ENCODE peak calls at places on chromosomes 4 and X, in eight cellular contexts. A is heart left ventricle, D is sigmoid colon, K is endothelial cell of umbilical vein, H is ovary, C is thyroid gland, Y is uterus, P is adrenal gland. Q is an unnamed sample.

GRCh38 chrX:123256378-123256777 is 72.3 kb downstream of the GRIA3 start:
- DNase-seq in A (no peak), D (no peak), K (no peak), H (no peak), C (no peak), Y (no peak), P (no peak), Q (no peak)

GRCh38 chr4:110671679-110672078 is 48.8 kb upstream of the PITX2 start:
- DNase-seq in A (no peak), D (no peak), K (no peak), H (no peak), C (no peak), Y (no peak), P (no peak), Q (no peak)

GRCh38 chrX:124829930-124830329 is 483.6 kb downstream of the SH2D1A start:
- DNase-seq in A (no peak), D (no peak), K (no peak), H (no peak), C (no peak), Y (no peak), P (no peak), Q (no peak)

GRCh38 chr4:168264903-168265302 is 53.6 kb downstream of the DDX60 start:
- DNase-seq in A (no peak), D (no peak), K (no peak), H (no peak), C (peak; percentile 52), Y (no peak), P (peak; percentile 60), Q (peak; percentile 63)

GRCh38 chrX:33339219-33339618 is 127.9 kb upstream of the DMD start:
- DNase-seq in A (no peak), D (no peak), K (no peak), H (no peak), C (no peak), Y (no peak), P (no peak), Q (no peak)

GRCh38 chr4:141329174-141329569 is 108.5 kb downstream of the ZNF330 start:
- DNase-seq in A (no peak), D (no peak), K (no peak), H (no peak), C (no peak), Y (no peak), P (no peak), Q (no peak)

GRCh38 chrX:73977542-73978169 is 326.3 kb upstream of the ZCCHC13 start:
- DNase-seq in A (no peak), D (no peak), K (no peak), H (no peak), C (no peak), Y (no peak), P (no peak), Q (no peak)

GRCh38 chrX:97854071-97854470 is 970.4 kb downstream of the RPA4 start:
- DNase-seq in A (no peak), D (no peak), K (no peak), H (no peak), C (no peak), Y (no peak), P (no peak), Q (no peak)

GRCh38 chrX:154123241-154124219 is 20.5 kb upstream of the OPN1LW start:
- DNase-seq in A (no peak), D (no peak), K (peak; percentile 52), H (no peak), C (peak; percentile 7), Y (no peak), P (peak; percentile 57), Q (no peak)

GRCh38 chrX:105307762-105308161 is 87.3 kb upstream of the TEX13A start:
- DNase-seq in A (no peak), D (no peak), K (no peak), H (no peak), C (no peak), Y (no peak), P (no peak), Q (no peak)

GRCh38 chrX:386768-387575 is at the start of gene PPP2R3B:
- DNase-seq in A (peak; percentile 100), D (peak; percentile 100), K (peak; percentile 99), H (peak; percentile 99), C (peak; percentile 98), Y (peak; percentile 98), P (peak; percentile 99), Q (peak; percentile 98)
- TF ChIP-seq POLR2A in A (no peak), D (peak; percentile 13), K (peak; percentile 77), H (peak; percentile 44), C (peak; percentile 66), Y (peak; percentile 27), P (peak; percentile 44), Q (no peak)

DNA sequence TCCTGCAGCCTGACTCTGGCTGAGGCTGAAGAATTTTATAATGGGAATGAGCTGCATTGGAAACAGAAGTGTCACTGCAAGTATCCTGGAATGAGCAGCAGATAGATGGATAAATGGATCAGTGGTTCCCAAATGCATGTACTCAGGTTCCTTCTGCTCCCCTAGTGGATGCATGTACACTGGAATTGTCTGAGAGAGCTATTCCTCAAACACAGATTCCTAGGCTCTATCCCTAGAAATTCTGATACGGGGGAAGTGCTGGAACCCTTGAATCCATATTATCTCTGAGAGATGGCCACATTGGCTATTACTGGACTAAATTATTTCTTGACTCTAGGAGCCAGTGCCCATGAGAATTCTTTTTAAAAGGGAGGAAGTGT is 64.8 kb downstream of the TMEM131L start:
- DNase-seq in A (no peak), D (no peak), K (no peak), H (no peak), C (no peak), Y (no peak), P (no peak), Q (no peak)
- H3K27ac ChIP-seq in A (peak overlapping the region; percentile 33), D (peak overlapping the region; percentile 13), K (no peak overlapping the region), H (no peak overlapping the region), C (no peak overlapping the region), Y (peak overlapping the region; percentile 31), P (no peak overlapping the region), Q (no peak overlapping the region)

DNA sequence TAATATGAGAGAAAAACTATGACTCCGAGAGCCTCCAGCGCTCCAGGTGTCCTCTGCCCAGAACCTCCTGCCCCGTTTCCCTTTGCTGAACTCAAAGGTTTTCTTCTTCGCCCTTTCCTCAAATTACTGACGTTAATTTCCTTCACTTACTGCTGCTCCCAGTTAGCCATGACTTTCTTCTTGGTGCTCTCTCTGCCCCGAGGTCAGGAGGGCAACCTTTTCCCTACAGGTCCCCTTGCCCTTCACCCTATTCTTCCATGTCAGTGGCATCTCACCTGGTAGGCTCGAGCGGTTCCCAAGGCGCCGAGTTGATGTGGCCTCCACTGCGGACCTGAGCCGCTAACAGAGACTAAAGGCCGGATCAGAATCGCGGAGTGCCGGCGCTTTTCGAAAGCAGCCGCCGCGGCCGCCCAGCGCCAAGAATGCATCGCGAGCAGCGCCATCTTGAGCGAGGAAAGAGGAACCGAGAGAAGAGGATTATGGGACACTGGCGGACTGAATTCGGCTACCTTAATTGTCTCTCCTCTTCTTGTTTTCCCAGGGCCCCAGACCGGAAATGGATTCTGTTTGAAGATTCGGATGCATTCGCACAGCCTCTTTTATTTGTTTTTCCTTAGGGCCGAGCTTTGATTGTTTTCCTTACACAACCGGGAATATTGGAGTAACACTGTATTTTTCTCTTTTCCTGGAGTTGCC is at the start of gene ABCB7:
- DNase-seq in A (no peak), D (peak; percentile 69), K (peak; percentile 63), H (peak; percentile 61), C (peak; percentile 53), Y (peak; percentile 58), P (peak; percentile 78), Q (peak; percentile 84)
- TF ChIP-seq POLR2A in A (no peak), D (peak; percentile 17), K (peak; percentile 48), H (no peak), C (peak; percentile 34), Y (no peak), P (peak; percentile 37), Q (no peak)

DNA sequence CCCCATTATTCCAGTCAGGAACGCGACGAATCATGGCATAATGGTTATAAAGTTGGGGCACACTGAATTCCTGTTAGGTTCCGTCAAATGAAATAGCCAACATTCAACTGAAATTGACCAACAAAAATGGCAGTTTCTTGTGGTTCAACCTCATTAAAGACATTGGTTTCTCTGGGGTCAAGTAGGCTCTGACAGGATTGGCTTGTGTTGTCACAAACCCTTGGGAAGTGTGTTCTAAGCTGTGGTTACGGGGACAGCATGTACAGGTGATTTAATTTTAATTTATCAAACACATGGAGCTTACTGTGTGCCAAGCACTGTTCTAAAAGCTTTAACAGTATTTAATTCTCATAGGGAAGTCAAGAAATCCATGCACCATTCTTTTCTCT is 751 bp downstream of the XK start:
- DNase-seq in A (no peak), D (no peak), K (no peak), H (no peak), C (no peak), Y (no peak), P (no peak), Q (no peak)
- H3K27ac ChIP-seq in A (peak overlapping the region; percentile 73), D (peak overlapping the region; percentile 87), K (no peak overlapping the region), H (no peak overlapping the region), C (no peak overlapping the region), Y (no peak overlapping the region), P (no peak overlapping the region), Q (no peak overlapping the region)

GRCh38 chrX:147911192-147912022 is at the start of gene FMR1:
- DNase-seq in A (peak; percentile 95), D (peak; percentile 97), K (peak; percentile 91), H (peak; percentile 95), C (peak; percentile 87), Y (peak; percentile 95), P (peak; percentile 98), Q (peak; percentile 96)
- TF ChIP-seq POLR2A in A (no peak), D (no peak), K (no peak), H (peak; percentile 24), C (peak; percentile 76), Y (peak; percentile 34), P (peak; percentile 52), Q (peak; percentile 2)

GRCh38 chrX:38102240-38102639 is 95.9 kb downstream of the SYTL5 start:
- DNase-seq in A (no peak), D (no peak), K (no peak), H (no peak), C (no peak), Y (no peak), P (peak; percentile 50), Q (no peak)

GRCh38 chrX:38105216-38105725 is 98.9 kb downstream of the SYTL5 start:
- DNase-seq in A (no peak), D (no peak), K (no peak), H (no peak), C (no peak), Y (no peak), P (no peak), Q (no peak)

GRCh38 chrX:38102875-38103274 is 96.5 kb downstream of the SYTL5 start:
- DNase-seq in A (no peak), D (no peak), K (no peak), H (no peak), C (no peak), Y (no peak), P (no peak), Q (no peak)

GRCh38 chrX:38107028-38107427 is 100.7 kb downstream of the SYTL5 start:
- DNase-seq in A (no peak), D (no peak), K (no peak), H (no peak), C (peak; percentile 16), Y (no peak), P (no peak), Q (no peak)

GRCh38 chrX:38103857-38104812 is 97.8 kb downstream of the SYTL5 start:
- DNase-seq in A (no peak), D (no peak), K (no peak), H (no peak), C (no peak), Y (no peak), P (no peak), Q (no peak)
- H3K27ac ChIP-seq in A (no peak overlapping the region), D (no peak overlapping the region), K (no peak overlapping the region), H (no peak overlapping the region), C (no peak overlapping the region), Y (no peak overlapping the region), P (no peak overlapping the region), Q (no peak overlapping the region)

Q was measured in testis.